ENCODE peak calls at places on chromosomes 3 and 15, in seven cellular contexts. Y is IMR-90, V is ovary, F is mammary epithelial cell, D is brain microvascular endothelial cell, B is spleen, K is heart left ventricle. S is an unnamed sample.

GRCh38 chr3:185988816-185989175 is 51.0 kb upstream of the TRA2B start:
- DNase-seq in Y (peak), K (no peak), F (no peak), D (no peak), V (no peak), B (no peak), S (no peak)

GRCh38 chr3:193948459-193948858 is 187.5 kb upstream of the HES1 start:
- DNase-seq in Y (no peak), D (no peak), K (no peak), B (no peak), F (no peak), V (no peak), S (no peak)

GRCh38 chr3:153626158-153626557 is 464.1 kb downstream of the RAP2B start:
- DNase-seq in V (no peak), Y (no peak), D (no peak), K (no peak), B (no peak), F (no peak), S (no peak)

GRCh38 chr3:185824051-185824466 is 783 bp downstream of the IGF2BP2 start:
- DNase-seq in B (peak), D (no peak), K (peak), F (peak), V (peak), Y (no peak), S (no peak)

GRCh38 chr3:33602829-33603228 is 115.2 kb downstream of the CLASP2 start:
- DNase-seq in F (no peak), B (no peak), Y (no peak), D (no peak), K (no peak), V (no peak), S (no peak)

GRCh38 chr3:59469948-59470723 is 420.3 kb upstream of the CFAP20DC start:
- DNase-seq in B (no peak), D (peak), K (no peak), V (no peak), F (peak), Y (no peak), S (peak)

GRCh38 chr3:50124363-50125226 is 30.5 kb upstream of the SEMA3F start:
- DNase-seq in V (no peak), K (peak), Y (no peak), F (no peak), D (no peak), B (peak), S (no peak)

GRCh38 chr3:118637866-118638265 is 396.8 kb downstream of the IGSF11 start:
- DNase-seq in F (peak), K (no peak), B (no peak), V (no peak), D (no peak), Y (no peak), S (peak)

GRCh38 chr3:62475940-62476339 is 102.6 kb upstream of the FEZF2 start:
- DNase-seq in B (no peak), V (no peak), F (no peak), K (no peak), D (no peak), Y (no peak), S (no peak)

GRCh38 chr3:78517932-78518331 is 1249.9 kb downstream of the ROBO1 start:
- DNase-seq in K (no peak), D (no peak), F (no peak), V (no peak), Y (no peak), B (no peak), S (no peak)

GRCh38 chr3:142117052-142117451 is 32.3 kb downstream of the TFDP2 start:
- DNase-seq in F (peak), B (no peak), Y (peak), D (no peak), V (no peak), K (no peak), S (peak)

GRCh38 chr3:148146241-148146640 is 551.5 kb upstream of the AGTR1 start:
- DNase-seq in B (no peak), Y (no peak), K (no peak), F (no peak), V (no peak), D (no peak), S (no peak)

DNA sequence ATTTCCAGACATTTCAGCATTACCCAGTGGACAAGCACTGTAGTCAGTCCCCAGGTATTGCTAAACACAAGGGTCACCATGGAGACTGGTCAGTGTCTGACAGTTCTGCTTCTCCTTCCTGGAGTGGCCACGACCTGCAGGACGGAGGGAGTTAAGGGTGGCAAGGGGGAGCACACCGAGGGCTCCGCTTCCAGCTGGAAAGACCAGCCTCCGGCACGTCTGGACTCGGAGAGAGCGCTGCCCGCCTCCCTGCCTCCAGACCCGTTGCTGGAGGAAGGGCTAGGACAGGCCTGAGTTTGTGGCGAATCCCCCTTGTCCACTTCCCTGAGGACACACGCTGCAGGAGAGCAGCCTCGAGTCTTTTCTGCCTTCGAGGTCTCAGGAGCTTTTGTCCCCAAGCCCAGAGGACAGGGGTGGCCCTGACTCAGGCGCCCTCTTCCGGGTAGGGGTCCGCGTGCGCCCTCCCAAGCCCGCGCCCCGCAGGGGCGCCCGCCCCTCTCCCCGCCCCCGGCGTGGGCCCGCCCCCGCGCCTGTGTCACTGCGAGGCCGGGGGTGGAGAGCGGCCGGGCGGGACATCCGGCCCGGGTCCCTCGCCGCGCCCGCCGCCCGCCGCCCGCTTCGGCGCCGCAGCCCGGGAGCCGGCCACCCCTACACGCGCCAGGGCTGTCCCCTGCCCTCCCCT is at the start of gene CHST14:
- DNase-seq in D (peak), V (peak), B (peak), F (no peak), Y (peak), K (peak), S (peak)
- TF ChIP-seq CTCF in D (no peak), V (no peak), B (no peak), F (no peak), Y (no peak), K (no peak), S (no peak)

GRCh38 chr3:189122526-189123205 is 49.1 kb upstream of the TPRG1 start:
- DNase-seq in K (no peak), Y (no peak), B (no peak), V (no peak), D (no peak), F (no peak), S (no peak)
- H3K27ac ChIP-seq in K (peak), Y (no peak), B (no peak), V (no peak), D (no peak), F (no peak), S (no peak)

DNA sequence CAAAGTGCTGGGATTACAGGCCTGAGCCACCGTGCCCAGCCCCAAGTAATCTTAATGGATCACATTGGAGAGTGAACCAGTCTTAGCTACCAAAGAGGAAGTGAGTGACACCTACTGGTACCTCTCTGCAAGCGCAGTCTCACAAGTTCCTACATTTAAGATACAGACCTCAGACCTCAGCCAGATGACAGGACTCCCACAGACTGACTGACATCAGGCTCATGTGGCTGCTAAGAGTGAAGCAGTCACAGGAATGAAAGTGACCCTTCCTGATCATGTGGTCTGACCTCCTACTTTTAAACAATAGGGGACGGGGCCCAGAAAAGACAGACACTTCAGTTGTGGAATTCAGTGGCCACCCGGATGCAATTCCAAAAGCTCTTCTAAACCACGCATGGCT is 36.3 kb upstream of the GNB5 start:
- DNase-seq in Y (peak), V (peak), B (no peak), K (peak), D (peak), F (peak), S (peak)
- TF ChIP-seq CTCF in Y (peak), V (peak), B (peak), K (peak), D (peak), F (peak), S (peak)

DNA sequence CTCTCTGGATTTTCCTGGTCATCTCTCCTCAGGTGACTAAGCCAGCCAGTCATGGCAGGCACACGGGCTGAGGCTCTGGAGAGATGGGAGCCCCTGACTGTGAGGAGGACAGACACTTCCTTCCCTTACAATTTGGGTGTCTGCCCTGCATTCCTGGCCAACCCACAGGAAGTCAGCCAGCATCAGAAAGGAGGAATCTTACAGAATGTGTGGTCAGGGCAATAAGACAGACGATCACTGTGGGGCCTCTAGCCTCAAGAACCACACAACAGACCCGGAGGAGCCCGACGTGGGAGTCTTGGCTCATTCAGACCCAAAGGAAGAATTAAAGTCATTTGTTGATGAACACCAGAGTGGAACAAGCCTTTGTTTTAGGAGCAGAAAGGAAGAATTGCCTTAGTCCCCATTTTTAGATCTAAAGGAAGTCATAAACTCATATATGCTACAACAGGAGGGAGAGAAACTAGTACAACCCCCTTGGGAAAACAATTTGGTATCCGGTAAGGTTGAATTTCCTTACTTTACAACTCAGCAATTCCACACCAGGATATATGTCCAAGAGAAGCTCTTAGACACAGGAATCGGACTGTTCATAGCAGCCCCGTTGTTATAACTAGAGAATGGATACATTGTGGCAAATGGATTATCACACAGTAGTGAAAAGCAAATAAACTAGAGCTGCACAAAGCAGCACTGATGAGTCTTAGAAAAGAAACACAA is 62.2 kb downstream of the ABTB1 start:
- DNase-seq in B (peak), K (peak), Y (peak), F (peak), D (peak), V (no peak), S (peak)
- H3K27ac ChIP-seq in B (no peak), K (peak), Y (peak), F (peak), D (peak), V (no peak), S (peak)

S was measured in RWPE1.